ENCODE peak calls at places on chromosomes 7 and 10, in five cellular contexts. B is cardiac muscle cell; U is HCT116; V is IMR-90; C is CD8-positive, alpha-beta T cell. S is an unnamed sample.

GRCh38 chr7:131909151-131909768 is 352.8 kb upstream of the PODXL start:
- DNase-seq in C (no peak), B (no peak), U (no peak), V (no peak), S (no peak)

GRCh38 chr7:74355091-74355490 is 65.9 kb downstream of the CLIP2 start:
- DNase-seq in V (peak; percentile 88), B (peak; percentile 88), U (peak; percentile 75), C (no peak), S (no peak)

GRCh38 chr10:125120046-125120710 is 40.2 kb downstream of the CTBP2 start:
- DNase-seq in U (no peak), V (peak; percentile 54), B (peak; percentile 39), C (no peak), S (no peak)

GRCh38 chr7:4633012-4633411 is 49.1 kb upstream of the FOXK1 start:
- DNase-seq in V (peak; percentile 76), U (peak; percentile 78), C (no peak), B (peak; percentile 21), S (no peak)

GRCh38 chr7:128190051-128190640 is 50.9 kb upstream of the LEP start:
- DNase-seq in U (no peak), C (no peak), V (no peak), B (no peak), S (no peak)

GRCh38 chr10:126421745-126422144 is 33.5 kb upstream of the ADAM12 start:
- DNase-seq in B (peak; percentile 96), C (no peak), V (peak; percentile 90), U (no peak), S (peak; percentile 86)

GRCh38 chr10:34171957-34172527 is 643.1 kb downstream of the PARD3 start:
- DNase-seq in C (no peak), B (peak; percentile 21), V (peak; percentile 47), U (no peak), S (peak; percentile 85)

GRCh38 chr10:104393387-104393786 is 39.8 kb downstream of the CFAP58 start:
- DNase-seq in U (no peak), B (no peak), C (no peak), V (no peak), S (no peak)

GRCh38 chr10:104557966-104558365 is 83.1 kb upstream of the SORCS3 start:
- DNase-seq in V (no peak), C (no peak), U (no peak), B (no peak), S (no peak)

GRCh38 chr7:12884033-12884432 is 196.6 kb downstream of the ARL4A start:
- DNase-seq in C (no peak), V (peak; percentile 69), U (no peak), B (no peak), S (no peak)

GRCh38 chr10:29791773-29792172 is 157.0 kb upstream of the SVIL start:
- DNase-seq in V (no peak), B (no peak), C (no peak), U (no peak), S (no peak)

GRCh38 chr10:87550741-87551140 is 46.0 kb downstream of the MINPP1 start:
- DNase-seq in U (no peak), C (no peak), V (no peak), B (peak; percentile 43), S (no peak)

GRCh38 chr10:18681971-18682403 is 22.8 kb downstream of the ARL5B start:
- DNase-seq in B (peak; percentile 64), C (no peak), V (peak; percentile 65), U (no peak), S (no peak)

GRCh38 chr10:123134915-123135414 is 805 bp upstream of the HMX3 start:
- DNase-seq in V (no peak), U (no peak), C (no peak), B (no peak), S (no peak)

GRCh38 chr10:103186128-103186527 is 6.9 kb downstream of the NT5C2 start:
- DNase-seq in U (no peak), B (no peak), C (no peak), V (no peak), S (no peak)

GRCh38 chr7:150370612-150371071 is 2.0 kb downstream of the REPIN1 start:
- DNase-seq in B (peak; percentile 71), U (no peak), V (peak; percentile 80), C (no peak), S (no peak)

GRCh38 chr7:2863461-2864066 is 19.5 kb upstream of the GNA12 start:
- DNase-seq in V (peak; percentile 97), B (peak; percentile 98), C (peak; percentile 66), U (peak; percentile 69), S (peak; percentile 66)

GRCh38 chr10:100827819-100828743 is 82.7 kb downstream of the PAX2 start:
- DNase-seq in C (no peak), B (no peak), U (no peak), V (no peak), S (no peak)

GRCh38 chr10:59557052-59557451 is 152.6 kb downstream of the SLC16A9 start:
- DNase-seq in V (no peak), U (no peak), C (no peak), B (peak; percentile 70), S (no peak)

GRCh38 chr7:87548123-87548919 is 52.4 kb downstream of the ABCB1 start:
- DNase-seq in U (peak; percentile 19), C (no peak), B (no peak), V (no peak), S (no peak)

GRCh38 chr7:12728192-12728538 is 40.7 kb downstream of the ARL4A start:
- DNase-seq in U (no peak), C (no peak), V (no peak), B (peak; percentile 70), S (no peak)

GRCh38 chr10:106132956-106133355 is 1031.5 kb downstream of the SORCS1 start:
- DNase-seq in B (no peak), C (no peak), U (no peak), V (no peak), S (no peak)

GRCh38 chr10:107614939-107615665 is 450.6 kb upstream of the SORCS1 start:
- DNase-seq in C (no peak), V (peak; percentile 39), B (no peak), U (no peak), S (peak; percentile 6)

GRCh38 chr10:52621635-52622079 is 150.9 kb downstream of the MBL2 start:
- DNase-seq in B (peak; percentile 25), U (no peak), V (peak; percentile 43), C (no peak), S (peak; percentile 83)

GRCh38 chr7:7505936-7506335 is 29.7 kb downstream of the COL28A1 start:
- DNase-seq in V (no peak), U (no peak), C (no peak), B (no peak), S (no peak)

GRCh38 chr7:49244543-49244942 is 320.2 kb downstream of the CDC14C start:
- DNase-seq in C (no peak), B (no peak), U (no peak), V (no peak), S (no peak)

GRCh38 chr10:107686095-107686494 is 521.6 kb upstream of the SORCS1 start:
- DNase-seq in V (no peak), B (no peak), C (peak; percentile 10), U (no peak), S (no peak)

GRCh38 chr10:71746344-71747037 is 26.8 kb downstream of the VSIR start:
- DNase-seq in U (no peak), V (no peak), C (peak; percentile 47), B (peak; percentile 44), S (no peak)

GRCh38 chr10:11381023-11381422 is 230.4 kb downstream of the USP6NL start:
- DNase-seq in B (no peak), C (no peak), V (peak; percentile 32), U (no peak), S (no peak)

GRCh38 chr7:67348171-67348570 is 351.5 kb downstream of the TYW1 start:
- DNase-seq in U (no peak), C (no peak), B (no peak), V (no peak), S (no peak)

GRCh38 chr7:67843001-67843400 is 846.4 kb downstream of the TYW1 start:
- DNase-seq in C (no peak), U (no peak), V (no peak), B (no peak), S (no peak)

GRCh38 chr7:157003445-157004049 is 6.9 kb downstream of the MNX1 start:
- DNase-seq in V (no peak), C (no peak), B (no peak), U (no peak), S (no peak)

GRCh38 chr7:157000741-157001653 is 9.5 kb downstream of the MNX1 start:
- DNase-seq in U (no peak), B (no peak), C (no peak), V (no peak), S (no peak)

GRCh38 chr7:157002819-157003421 is 7.5 kb downstream of the MNX1 start:
- DNase-seq in U (no peak), C (no peak), B (no peak), V (no peak), S (no peak)

GRCh38 chr7:157000047-157000726 is 10.3 kb downstream of the MNX1 start:
- DNase-seq in C (no peak), V (no peak), B (no peak), U (no peak), S (no peak)

GRCh38 chr7:157001920-157002818 is 8.3 kb downstream of the MNX1 start:
- DNase-seq in B (no peak), U (no peak), V (no peak), C (no peak), S (no peak)
- H3K27me3 ChIP-seq in B (peaks cover 100% of the 10 kb centered on the region), U (no peaks in the 10 kb centered on the region), V (peaks cover 94% of the 10 kb centered on the region), C (peaks cover 32% of the 10 kb centered on the region), S (peaks cover 59% of the 10 kb centered on the region)

GRCh38 chr10:15739437-15739970 is 19.8 kb upstream of the ITGA8 start:
- DNase-seq in C (no peak), B (no peak), U (no peak), V (no peak), S (no peak)

GRCh38 chr10:15742831-15743230 is 23.1 kb upstream of the ITGA8 start:
- DNase-seq in B (no peak), C (no peak), U (no peak), V (no peak), S (no peak)

GRCh38 chr10:15738237-15738928 is 18.7 kb upstream of the ITGA8 start:
- DNase-seq in C (no peak), B (peak; percentile 77), U (no peak), V (no peak), S (peak; percentile 51)

GRCh38 chr10:15742102-15742501 is 22.4 kb upstream of the ITGA8 start:
- DNase-seq in U (no peak), B (no peak), C (no peak), V (no peak), S (no peak)

GRCh38 chr10:15740261-15740660 is 20.5 kb upstream of the ITGA8 start:
- DNase-seq in B (no peak), C (no peak), U (no peak), V (no peak), S (no peak)
- H3K4me3 ChIP-seq in B (no peak overlapping the region), C (no peak overlapping the region), U (no peak overlapping the region), V (no peak overlapping the region), S (no peak overlapping the region)

DNA sequence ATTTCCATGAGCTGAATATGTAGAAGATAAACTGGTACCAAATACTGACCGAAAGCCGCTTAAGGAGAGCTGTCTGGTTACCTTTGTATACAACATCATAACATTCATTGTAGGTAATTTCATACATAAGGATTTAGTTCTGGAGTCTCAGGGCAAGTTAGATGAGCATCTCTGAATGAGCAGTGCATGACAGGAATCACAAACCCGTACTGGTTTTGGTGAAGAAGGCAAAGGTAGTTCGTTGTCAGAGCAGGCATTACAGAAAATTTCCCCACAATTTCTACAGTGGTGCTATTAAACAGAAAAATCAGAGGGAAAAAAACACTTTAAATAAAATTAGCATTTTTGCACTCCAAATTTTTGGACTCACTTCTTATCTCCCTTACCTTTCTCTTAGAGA is 12.9 kb upstream of the PBLD start:
- DNase-seq in U (no peak), B (no peak), V (no peak), C (no peak), S (no peak)
- TF ChIP-seq CTCF in U (no peak), B (no peak), V (no peak), C (no peak), S (no peak)

GRCh38 chr7:519974-520458 is 370 bp upstream of the PDGFA start:
- DNase-seq in C (no peak), V (peak; percentile 36), B (peak; percentile 74), U (no peak), S (no peak)
- H3K27me3 ChIP-seq in C (peaks cover 34% of the 10 kb centered on the region), V (peaks cover 38% of the 10 kb centered on the region), B (peaks cover 46% of the 10 kb centered on the region), U (no peaks in the 10 kb centered on the region), S (peaks cover 15% of the 10 kb centered on the region)